ENCODE peak calls at places on chromosomes 3 and 15, in six cellular contexts. E is right cardiac atrium; V is naive thymus-derived CD4-positive, alpha-beta T cell; N is colonic mucosa; O is A549; K is T-helper 17 cell. G is an unnamed sample.
A peak's percentile ranks its signal among the peaks of the same experiment; 100 is the strongest.

GRCh38 chr3:196554205-196554604 is 14.1 kb downstream of the WDR53 start:
- DNase-seq in K (no peak), O (no peak), E (no peak), V (no peak), N (no peak), G (no peak)

GRCh38 chr3:62323241-62323640 is 50.1 kb downstream of the FEZF2 start:
- DNase-seq in O (no peak), K (no peak), E (no peak), V (no peak), N (no peak), G (no peak)

GRCh38 chr3:18302517-18302916 is 122.6 kb downstream of the SATB1 start:
- DNase-seq in O (no peak), V (no peak), N (no peak), E (no peak), K (no peak), G (no peak)

GRCh38 chr15:91855241-91855640 is 1.7 kb downstream of the SLCO3A1 start:
- DNase-seq in E (no peak), O (no peak), N (no peak), K (no peak), V (no peak), G (peak; percentile 62)

GRCh38 chr3:27960133-27960532 is 238.0 kb upstream of the EOMES start:
- DNase-seq in N (no peak), K (no peak), V (no peak), E (no peak), O (no peak), G (no peak)

GRCh38 chr3:134392336-134392983 is 18.2 kb upstream of the AMOTL2 start:
- DNase-seq in E (peak; percentile 41), N (no peak), O (no peak), V (no peak), K (no peak), G (no peak)

GRCh38 chr3:12423918-12424634 is 60.2 kb upstream of the TSEN2 start:
- DNase-seq in O (no peak), E (peak; percentile 71), K (no peak), V (no peak), N (no peak), G (no peak)

GRCh38 chr3:100048248-100048647 is 66.1 kb downstream of the FILIP1L start:
- DNase-seq in K (no peak), V (no peak), O (no peak), E (no peak), N (no peak), G (no peak)

GRCh38 chr3:188507244-188507720 is 353.3 kb downstream of the LPP start:
- DNase-seq in E (no peak), N (no peak), K (no peak), O (no peak), V (no peak), G (no peak)

GRCh38 chr3:184710870-184711365 is 946 bp downstream of the MAGEF1 start:
- DNase-seq in V (peak; percentile 14), E (no peak), O (no peak), K (no peak), N (peak; percentile 33), G (no peak)

GRCh38 chr15:100769975-100770340 is 109.7 kb upstream of the ALDH1A3 start:
- DNase-seq in E (no peak), N (no peak), V (no peak), O (no peak), K (no peak), G (no peak)

GRCh38 chr3:106881177-106881576 is 496.1 kb upstream of the CCDC54 start:
- DNase-seq in K (no peak), O (no peak), E (no peak), V (no peak), N (no peak), G (no peak)

GRCh38 chr3:155425351-155425750 is 131.9 kb upstream of the STRIT1 start:
- DNase-seq in K (no peak), O (no peak), N (no peak), V (no peak), E (no peak), G (peak; percentile 83)

GRCh38 chr15:29132786-29133185 is 136.8 kb downstream of the NSMCE3 start:
- DNase-seq in E (peak; percentile 6), K (no peak), N (no peak), O (no peak), V (no peak), G (no peak)

GRCh38 chr3:36923523-36923943 is 21.3 kb downstream of the TRANK1 start:
- DNase-seq in K (no peak), O (no peak), N (no peak), V (no peak), E (no peak), G (no peak)

GRCh38 chr3:150439657-150440056 is 31.6 kb downstream of the TSC22D2 start:
- DNase-seq in V (no peak), N (no peak), E (no peak), K (no peak), O (no peak), G (no peak)

GRCh38 chr3:176490357-176490756 is 706.9 kb downstream of the TBL1XR1 start:
- DNase-seq in V (no peak), N (no peak), K (no peak), O (no peak), E (no peak), G (no peak)

GRCh38 chr3:110654820-110655522 is 416.6 kb upstream of the NECTIN3 start:
- DNase-seq in V (no peak), O (no peak), K (no peak), E (no peak), N (no peak), G (no peak)

GRCh38 chr15:91183630-91184029 is 83.6 kb downstream of the SV2B start:
- DNase-seq in K (no peak), N (no peak), O (no peak), E (no peak), V (no peak), G (no peak)

GRCh38 chr3:84292113-84292512 is 666.7 kb upstream of the CADM2 start:
- DNase-seq in V (no peak), O (no peak), E (no peak), K (no peak), N (no peak), G (no peak)

GRCh38 chr3:20056727-20057611 is 16.7 kb downstream of the KAT2B start:
- DNase-seq in N (no peak), K (no peak), V (no peak), E (no peak), O (no peak), G (no peak)

GRCh38 chr3:73449774-73450173 is 175.0 kb downstream of the PDZRN3 start:
- DNase-seq in K (no peak), E (no peak), O (no peak), N (no peak), V (no peak), G (no peak)

GRCh38 chr3:119360736-119361462 is 66.7 kb downstream of the ARHGAP31 start:
- DNase-seq in O (no peak), N (no peak), V (no peak), E (no peak), K (no peak), G (no peak)

DNA sequence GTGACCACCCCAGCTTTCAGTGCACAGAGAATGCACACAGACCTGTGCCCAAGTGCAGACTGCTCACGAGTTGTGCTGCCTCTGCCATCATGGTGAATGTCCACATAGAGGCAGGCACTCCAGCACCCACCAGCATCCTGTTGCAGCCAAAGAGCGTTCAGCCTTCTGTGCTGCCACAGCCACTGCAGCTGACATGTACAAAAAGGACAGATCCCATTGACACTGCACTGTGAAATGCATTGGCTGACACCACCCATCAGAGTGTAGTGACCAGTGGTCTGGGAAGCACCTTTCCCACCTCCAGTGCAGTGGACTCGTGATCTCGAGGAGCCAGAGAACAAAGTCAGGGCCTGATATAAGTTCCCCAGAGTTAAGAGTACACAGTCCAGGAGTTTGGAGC is 260.3 kb downstream of the RAP2B start:
- DNase-seq in K (no peak), E (no peak), N (no peak), O (no peak), V (no peak), G (no peak)
- H3K9me3 ChIP-seq in K (peaks cover 7% of the 10 kb centered on the region), E (no peaks in the 10 kb centered on the region), N (no peaks in the 10 kb centered on the region), O (peaks cover 2% of the 10 kb centered on the region), V (no peaks in the 10 kb centered on the region), G (no peaks in the 10 kb centered on the region)

GRCh38 chr15:81024265-81024875 is 23.6 kb downstream of the TLNRD1 start:
- DNase-seq in K (no peak), V (no peak), O (no peak), E (no peak), N (no peak), G (no peak)

GRCh38 chr15:81029416-81030367 is 29.0 kb downstream of the TLNRD1 start:
- DNase-seq in O (no peak), N (no peak), K (no peak), E (no peak), V (no peak), G (no peak)

GRCh38 chr15:81024891-81025290 is 24.2 kb downstream of the TLNRD1 start:
- DNase-seq in V (no peak), N (no peak), O (no peak), K (no peak), E (no peak), G (no peak)

GRCh38 chr15:81030368-81030739 is 29.6 kb downstream of the TLNRD1 start:
- DNase-seq in N (no peak), O (no peak), K (no peak), E (no peak), V (no peak), G (no peak)

GRCh38 chr15:81027200-81027599 is 26.5 kb downstream of the TLNRD1 start:
- DNase-seq in O (no peak), E (no peak), K (no peak), N (no peak), V (no peak), G (no peak)
- H3K9me3 ChIP-seq in O (peaks cover 30% of the 10 kb centered on the region), E (no peaks in the 10 kb centered on the region), K (no peaks in the 10 kb centered on the region), N (no peaks in the 10 kb centered on the region), V (no peaks in the 10 kb centered on the region), G (no peaks in the 10 kb centered on the region)

GRCh38 chr15:75143738-75144334 is 57.8 kb upstream of the C15orf39 start:
- DNase-seq in O (no peak), N (no peak), K (no peak), V (peak; percentile 2), E (no peak), G (no peak)

GRCh38 chr15:75138016-75138999 is 63.4 kb upstream of the C15orf39 start:
- DNase-seq in O (no peak), K (no peak), N (no peak), E (no peak), V (no peak), G (no peak)

GRCh38 chr15:75145027-75145841 is 56.4 kb upstream of the C15orf39 start:
- DNase-seq in E (no peak), K (no peak), O (peak; percentile 48), V (no peak), N (no peak), G (no peak)

GRCh38 chr15:75140080-75140879 is 61.4 kb upstream of the C15orf39 start:
- DNase-seq in E (no peak), N (no peak), V (no peak), K (no peak), O (no peak), G (no peak)

GRCh38 chr15:75142499-75142898 is 59.2 kb upstream of the C15orf39 start:
- DNase-seq in O (no peak), K (no peak), N (no peak), E (no peak), V (no peak), G (no peak)
- H3K9me3 ChIP-seq in O (peaks cover 3% of the 10 kb centered on the region), K (peaks cover 7% of the 10 kb centered on the region), N (no peaks in the 10 kb centered on the region), E (peaks cover 10% of the 10 kb centered on the region), V (peaks cover 13% of the 10 kb centered on the region), G (peaks cover 31% of the 10 kb centered on the region)

DNA sequence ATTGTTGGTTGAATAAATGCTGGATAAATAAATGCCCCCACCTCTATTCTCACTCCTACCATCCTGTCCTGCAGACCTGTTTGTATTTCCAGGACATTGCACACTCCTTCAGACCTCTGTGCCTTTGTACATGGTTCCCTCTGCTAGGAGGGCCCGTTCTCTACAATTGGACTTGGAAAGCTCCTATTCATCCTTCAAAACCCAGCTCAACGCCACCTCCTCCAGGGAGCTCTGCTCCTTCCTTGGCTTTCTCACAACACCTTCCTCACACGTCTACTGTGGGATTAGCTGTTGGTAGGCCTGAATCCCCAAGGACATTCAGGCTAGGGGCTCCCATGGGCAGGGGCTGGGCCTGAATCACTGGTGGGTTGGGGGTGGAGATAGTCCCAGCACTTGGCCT is 78.7 kb upstream of the SEC13 start:
- DNase-seq in V (no peak), N (no peak), E (no peak), K (no peak), O (no peak), G (no peak)
- H3K9me3 ChIP-seq in V (no peaks in the 10 kb centered on the region), N (no peaks in the 10 kb centered on the region), E (no peaks in the 10 kb centered on the region), K (no peaks in the 10 kb centered on the region), O (no peaks in the 10 kb centered on the region), G (no peaks in the 10 kb centered on the region)

G was measured in esophagus muscularis mucosa.